ENCODE peak calls at places on chromosome 14, in five cellular contexts. One of them, this sample, is unnamed.

GRCh38 chr14:38608244-38608643 is 352.4 kb upstream of the CLEC14A start:
- DNase-seq in GM03348: no peak
- DNase-seq in activated naive CD4-positive, alpha-beta T cell treated with Interleukin-2 at 50 U/mL for 16 hours: no peak
- DNase-seq in T-helper 1 cell: no peak
- DNase-seq in tibial artery: no peak
- DNase-seq in this sample: no peak

GRCh38 chr14:63147018-63147417 is 57.2 kb upstream of the RHOJ start:
- DNase-seq in GM03348: no peak
- DNase-seq in activated naive CD4-positive, alpha-beta T cell treated with Interleukin-2 at 50 U/mL for 16 hours: no peak
- DNase-seq in T-helper 1 cell: no peak
- DNase-seq in tibial artery: no peak
- DNase-seq in this sample: no peak

GRCh38 chr14:61662437-61663311 is 32.6 kb upstream of the HIF1A start:
- DNase-seq in GM03348: peak
- DNase-seq in activated naive CD4-positive, alpha-beta T cell treated with Interleukin-2 at 50 U/mL for 16 hours: peak
- DNase-seq in T-helper 1 cell: peak
- DNase-seq in tibial artery: no peak
- DNase-seq in this sample: no peak

GRCh38 chr14:45811155-45811554 is 558.2 kb upstream of the MIS18BP1 start:
- DNase-seq in GM03348: no peak
- DNase-seq in activated naive CD4-positive, alpha-beta T cell treated with Interleukin-2 at 50 U/mL for 16 hours: no peak
- DNase-seq in T-helper 1 cell: no peak
- DNase-seq in tibial artery: no peak
- DNase-seq in this sample: no peak

GRCh38 chr14:50410921-50411320 is 14.2 kb upstream of the CDKL1 start:
- DNase-seq in GM03348: peak
- DNase-seq in activated naive CD4-positive, alpha-beta T cell treated with Interleukin-2 at 50 U/mL for 16 hours: no peak
- DNase-seq in T-helper 1 cell: no peak
- DNase-seq in tibial artery: no peak
- DNase-seq in this sample: no peak

GRCh38 chr14:68663385-68664076 is 129.3 kb downstream of the ZFP36L1 start:
- DNase-seq in GM03348: no peak
- DNase-seq in activated naive CD4-positive, alpha-beta T cell treated with Interleukin-2 at 50 U/mL for 16 hours: peak
- DNase-seq in T-helper 1 cell: peak
- DNase-seq in tibial artery: no peak
- DNase-seq in this sample: no peak

GRCh38 chr14:75559451-75560187 is 18.8 kb upstream of the FLVCR2 start:
- DNase-seq in GM03348: peak
- DNase-seq in activated naive CD4-positive, alpha-beta T cell treated with Interleukin-2 at 50 U/mL for 16 hours: peak
- DNase-seq in T-helper 1 cell: peak
- DNase-seq in tibial artery: no peak
- DNase-seq in this sample: peak

GRCh38 chr14:68210729-68211299 is 391.2 kb downstream of the RAD51B start:
- DNase-seq in GM03348: peak
- DNase-seq in activated naive CD4-positive, alpha-beta T cell treated with Interleukin-2 at 50 U/mL for 16 hours: peak
- DNase-seq in T-helper 1 cell: peak
- DNase-seq in tibial artery: peak
- DNase-seq in this sample: no peak

GRCh38 chr14:87397499-87397898 is 595.5 kb downstream of the GALC start:
- DNase-seq in GM03348: no peak
- DNase-seq in activated naive CD4-positive, alpha-beta T cell treated with Interleukin-2 at 50 U/mL for 16 hours: no peak
- DNase-seq in T-helper 1 cell: no peak
- DNase-seq in tibial artery: no peak
- DNase-seq in this sample: no peak

GRCh38 chr14:30355431-30355913 is 203.5 kb upstream of the G2E3 start:
- DNase-seq in GM03348: no peak
- DNase-seq in activated naive CD4-positive, alpha-beta T cell treated with Interleukin-2 at 50 U/mL for 16 hours: no peak
- DNase-seq in T-helper 1 cell: peak
- DNase-seq in tibial artery: no peak
- DNase-seq in this sample: no peak

GRCh38 chr14:50542941-50543418 is 10.6 kb upstream of the MAP4K5 start:
- DNase-seq in GM03348: peak
- DNase-seq in activated naive CD4-positive, alpha-beta T cell treated with Interleukin-2 at 50 U/mL for 16 hours: peak
- DNase-seq in T-helper 1 cell: peak
- DNase-seq in tibial artery: peak
- DNase-seq in this sample: peak

GRCh38 chr14:103872492-103873113 is 25.2 kb upstream of the PPP1R13B start:
- DNase-seq in GM03348: no peak
- DNase-seq in activated naive CD4-positive, alpha-beta T cell treated with Interleukin-2 at 50 U/mL for 16 hours: no peak
- DNase-seq in T-helper 1 cell: no peak
- DNase-seq in tibial artery: no peak
- DNase-seq in this sample: no peak

GRCh38 chr14:84129028-84129427 is 1400.9 kb upstream of the FLRT2 start:
- DNase-seq in GM03348: no peak
- DNase-seq in activated naive CD4-positive, alpha-beta T cell treated with Interleukin-2 at 50 U/mL for 16 hours: no peak
- DNase-seq in T-helper 1 cell: no peak
- DNase-seq in tibial artery: no peak
- DNase-seq in this sample: no peak

GRCh38 chr14:73255693-73256225 is 18.5 kb downstream of the PAPLN start:
- DNase-seq in GM03348: no peak
- DNase-seq in activated naive CD4-positive, alpha-beta T cell treated with Interleukin-2 at 50 U/mL for 16 hours: no peak
- DNase-seq in T-helper 1 cell: no peak
- DNase-seq in tibial artery: no peak
- DNase-seq in this sample: no peak

GRCh38 chr14:105213396-105213795 is 32.3 kb upstream of the NUDT14 start:
- DNase-seq in GM03348: no peak
- DNase-seq in activated naive CD4-positive, alpha-beta T cell treated with Interleukin-2 at 50 U/mL for 16 hours: no peak
- DNase-seq in T-helper 1 cell: no peak
- DNase-seq in tibial artery: no peak
- DNase-seq in this sample: no peak

GRCh38 chr14:35402323-35403084 is 2.0 kb downstream of the NFKBIA start:
- DNase-seq in GM03348: no peak
- DNase-seq in activated naive CD4-positive, alpha-beta T cell treated with Interleukin-2 at 50 U/mL for 16 hours: peak
- DNase-seq in T-helper 1 cell: peak
- DNase-seq in tibial artery: no peak
- DNase-seq in this sample: peak

GRCh38 chr14:100325231-100325632 is 2.1 kb downstream of the SLC25A47 start:
- DNase-seq in GM03348: no peak
- DNase-seq in activated naive CD4-positive, alpha-beta T cell treated with Interleukin-2 at 50 U/mL for 16 hours: no peak
- DNase-seq in T-helper 1 cell: no peak
- DNase-seq in tibial artery: no peak
- DNase-seq in this sample: no peak

This sample was measured in tibial nerve.